ENCODE peak calls at places on chromosomes 6 and 20, in ten cellular contexts. W is heart left ventricle; S is RWPE1; K is choroid plexus epithelial cell; J is K562; I is CD4-positive, alpha-beta T cell; D is epithelial cell of esophagus; L is ascending aorta; C is tibial artery; F is nephron progenitor cell. X is an unnamed sample.

GRCh38 chr6:36800223-36801095 is 38.8 kb downstream of the CPNE5 start:
- DNase-seq in W (no peak), S (no peak), K (no peak), J (no peak), I (no peak), D (peak; percentile 6), L (no peak), C (no peak), F (no peak), X (no peak)

GRCh38 chr6:142601427-142601826 is 299.6 kb downstream of the ADGRG6 start:
- DNase-seq in W (no peak), S (no peak), K (no peak), J (no peak), I (no peak), D (no peak), L (no peak), C (no peak), F (no peak), X (no peak)

GRCh38 chr20:61896058-61896961 is 169.4 kb downstream of the TAF4 start:
- DNase-seq in W (no peak), S (peak; percentile 87), K (peak; percentile 67), J (peak; percentile 61), I (no peak), D (peak; percentile 41), L (no peak), C (no peak), F (peak; percentile 77), X (peak; percentile 77)

GRCh38 chr20:2333821-2334220 is 38.0 kb downstream of the TGM3 start:
- DNase-seq in W (no peak), S (no peak), K (no peak), J (no peak), I (no peak), D (no peak), L (no peak), C (no peak), F (no peak), X (no peak)

GRCh38 chr6:39388526-39389371 is 66.2 kb upstream of the KCNK16 start:
- DNase-seq in W (no peak), S (no peak), K (no peak), J (no peak), I (no peak), D (no peak), L (no peak), C (no peak), F (no peak), X (no peak)

GRCh38 chr6:33621396-33622388 is 570 bp downstream of the ITPR3 start:
- DNase-seq in W (peak; percentile 56), S (no peak), K (no peak), J (peak; percentile 58), I (no peak), D (peak; percentile 62), L (no peak), C (peak; percentile 67), F (peak; percentile 42), X (no peak)

GRCh38 chr6:165486183-165487137 is 176.6 kb downstream of the PDE10A start:
- DNase-seq in W (no peak), S (no peak), K (peak; percentile 82), J (no peak), I (no peak), D (no peak), L (no peak), C (no peak), F (no peak), X (no peak)

GRCh38 chr6:154302111-154302752 is 54.4 kb downstream of the IPCEF1 start:
- DNase-seq in W (no peak), S (no peak), K (peak; percentile 83), J (peak; percentile 40), I (no peak), D (peak; percentile 52), L (no peak), C (no peak), F (no peak), X (no peak)

GRCh38 chr6:55960344-55960743 is 85.0 kb upstream of the BMP5 start:
- DNase-seq in W (no peak), S (no peak), K (no peak), J (no peak), I (no peak), D (no peak), L (no peak), C (no peak), F (no peak), X (no peak)

GRCh38 chr20:11178946-11179654 is 505.3 kb upstream of the JAG1 start:
- DNase-seq in W (no peak), S (peak; percentile 92), K (peak; percentile 75), J (no peak), I (no peak), D (peak; percentile 98), L (no peak), C (no peak), F (no peak), X (no peak)

GRCh38 chr6:115551510-115551909 is 509.2 kb downstream of the FRK start:
- DNase-seq in W (no peak), S (no peak), K (no peak), J (no peak), I (no peak), D (no peak), L (no peak), C (no peak), F (no peak), X (no peak)

GRCh38 chr20:15674253-15675145 is 898.7 kb downstream of the KIF16B start:
- DNase-seq in W (no peak), S (no peak), K (no peak), J (no peak), I (no peak), D (no peak), L (no peak), C (no peak), F (no peak), X (no peak)

GRCh38 chr20:51831891-51832675 is 29.8 kb upstream of the SALL4 start:
- DNase-seq in W (no peak), S (no peak), K (peak; percentile 21), J (no peak), I (no peak), D (no peak), L (no peak), C (no peak), F (no peak), X (no peak)

GRCh38 chr6:150894935-150895686 is 29.6 kb downstream of the MTHFD1L start:
- DNase-seq in W (peak; percentile 26), S (peak; percentile 22), K (peak; percentile 89), J (peak; percentile 29), I (no peak), D (peak; percentile 57), L (no peak), C (no peak), F (no peak), X (no peak)

GRCh38 chr20:37714973-37715657 is 21.3 kb downstream of the CTNNBL1 start:
- DNase-seq in W (no peak), S (peak; percentile 66), K (peak; percentile 57), J (no peak), I (no peak), D (peak; percentile 80), L (no peak), C (no peak), F (no peak), X (no peak)

GRCh38 chr6:4225207-4225872 is 90.0 kb upstream of the ECI2 start:
- DNase-seq in W (no peak), S (no peak), K (peak; percentile 58), J (peak; percentile 23), I (no peak), D (peak; percentile 8), L (no peak), C (no peak), F (peak; percentile 10), X (no peak)

GRCh38 chr6:37628611-37629320 is 68.9 kb downstream of the MDGA1 start:
- DNase-seq in W (no peak), S (no peak), K (peak; percentile 75), J (no peak), I (no peak), D (peak; percentile 38), L (no peak), C (no peak), F (no peak), X (no peak)

GRCh38 chr6:86937219-86938079 is at the start of gene HTR1E:
- DNase-seq in W (peak; percentile 30), S (peak; percentile 49), K (peak; percentile 44), J (peak; percentile 60), I (no peak), D (peak; percentile 43), L (no peak), C (no peak), F (peak; percentile 76), X (peak; percentile 84)
- TF ChIP-seq CTCF in W (peak; percentile 58), S (peak; percentile 41), K (peak; percentile 70), J (peak; percentile 81), I (no peak), D (peak; percentile 62), L (peak; percentile 42), C (peak; percentile 18), F (peak; percentile 72), X (peak; percentile 70)

GRCh38 chr6:153108320-153108719 is 22.8 kb downstream of the RGS17 start:
- DNase-seq in W (no peak), S (no peak), K (peak; percentile 50), J (no peak), I (no peak), D (peak; percentile 57), L (no peak), C (no peak), F (no peak), X (no peak)
- TF ChIP-seq CTCF in W (peak; percentile 29), S (peak; percentile 39), K (peak; percentile 63), J (no peak), I (no peak), D (peak; percentile 61), L (peak; percentile 46), C (peak; percentile 45), F (no peak), X (no peak)

DNA sequence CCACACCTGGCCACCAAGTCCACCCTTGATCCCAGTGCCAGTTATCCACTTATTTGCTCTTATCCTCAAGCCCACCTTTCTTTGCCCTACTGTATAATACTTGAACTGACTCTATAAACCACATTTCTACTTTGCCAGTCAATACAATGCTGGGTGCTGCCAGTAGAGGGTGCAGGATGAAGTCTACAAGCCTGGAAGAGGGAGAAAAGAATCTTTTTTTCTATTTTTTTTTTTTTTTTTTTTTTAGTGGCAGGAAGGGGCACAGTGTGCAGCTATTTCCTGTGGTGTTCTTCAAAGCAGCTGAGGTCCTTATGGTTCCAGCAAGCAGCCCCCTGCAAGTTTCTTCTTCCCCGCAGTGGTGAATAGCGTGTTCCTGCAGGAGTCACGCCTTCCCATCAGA is 22.2 kb upstream of the GABRR1 start:
- DNase-seq in W (no peak), S (no peak), K (peak; percentile 23), J (no peak), I (no peak), D (no peak), L (no peak), C (no peak), F (no peak), X (no peak)
- TF ChIP-seq CTCF in W (peak; percentile 32), S (no peak), K (peak; percentile 58), J (peak; percentile 27), I (no peak), D (peak; percentile 20), L (peak; percentile 7), C (no peak), F (peak; percentile 9), X (peak; percentile 31)

DNA sequence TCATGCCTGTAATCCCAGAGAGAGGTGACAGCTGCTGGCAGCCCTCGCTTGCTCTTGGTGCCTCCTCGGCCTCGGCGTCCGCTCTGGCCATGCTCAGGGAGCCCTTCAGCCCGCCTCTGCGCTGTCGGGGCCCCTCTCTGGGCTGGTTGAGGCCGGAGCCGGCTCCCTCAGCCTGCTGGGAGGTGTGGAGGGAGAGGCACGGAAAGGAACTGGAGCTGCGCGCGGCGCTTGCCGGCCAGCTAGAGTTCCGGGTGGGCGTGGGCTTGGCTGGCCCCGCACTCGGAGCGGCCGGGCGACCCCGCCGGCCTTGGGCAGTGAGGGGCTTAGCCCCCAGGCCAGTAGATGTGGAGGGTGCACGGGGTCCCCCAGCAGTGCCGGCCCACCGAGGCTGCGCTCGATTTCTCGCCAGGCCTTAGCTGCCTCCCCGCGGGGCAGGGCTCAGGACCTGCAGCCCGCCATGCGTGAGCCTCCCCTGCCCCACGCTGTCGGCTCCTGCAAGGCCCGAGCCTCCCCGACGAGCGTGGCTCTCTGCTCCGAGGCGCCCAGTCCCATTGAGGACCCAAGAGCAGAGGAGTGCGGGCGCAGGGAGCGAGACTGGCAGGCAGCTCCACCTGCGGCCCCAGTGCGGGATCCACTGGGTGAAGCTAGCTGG is 34.6 kb downstream of the C6orf52 start:
- DNase-seq in W (no peak), S (no peak), K (peak; percentile 14), J (peak; percentile 40), I (no peak), D (no peak), L (no peak), C (no peak), F (peak; percentile 44), X (peak; percentile 64)
- TF ChIP-seq CTCF in W (no peak), S (no peak), K (no peak), J (no peak), I (no peak), D (no peak), L (no peak), C (no peak), F (no peak), X (no peak)

X was measured in glutamatergic neuron.